ENCODE peak calls at places on chromosomes 1 and 21, in seven cellular contexts. X is SJSA1, W is GM23338, H is body of pancreas, M is breast epithelium, R is PC-9, J is right cardiac atrium. G is an unnamed sample. For H3K27me3, the result is how much of the 10 kb centered on the place peaks cover.

GRCh38 chr1:41232305-41232704 is 9.8 kb downstream of the SCMH1 start:
- DNase-seq in X (no peak), W (no peak), H (no peak), M (no peak), R (no peak), J (no peak), G (no peak)

GRCh38 chr1:72283204-72284083 is 1.1 kb upstream of the NEGR1 start:
- DNase-seq in X (peak), W (peak), H (peak), M (peak), R (peak), J (peak), G (peak)

GRCh38 chr21:32806810-32807386 is 35.3 kb upstream of the PAXBP1 start:
- DNase-seq in X (no peak), W (no peak), H (no peak), M (no peak), R (no peak), J (no peak), G (no peak)

GRCh38 chr1:5447479-5448070 is 544.6 kb downstream of the NPHP4 start:
- DNase-seq in X (no peak), W (no peak), H (no peak), M (no peak), R (no peak), J (no peak), G (no peak)

GRCh38 chr21:36075171-36075570 is 5.3 kb downstream of the CBR1 start:
- DNase-seq in X (no peak), W (no peak), H (no peak), M (no peak), R (no peak), J (no peak), G (no peak)

GRCh38 chr1:74971982-74972381 is 162.2 kb upstream of the LHX8 start:
- DNase-seq in X (no peak), W (no peak), H (no peak), M (no peak), R (no peak), J (no peak), G (no peak)

GRCh38 chr1:169105434-169106094 is 926 bp upstream of the ATP1B1 start:
- DNase-seq in X (peak), W (peak), H (peak), M (peak), R (peak), J (peak), G (peak)

GRCh38 chr1:209805341-209805781 is 581 bp downstream of the IRF6 start:
- DNase-seq in X (no peak), W (peak), H (peak), M (no peak), R (no peak), J (peak), G (peak)

GRCh38 chr1:207063014-207063413 is 9.9 kb downstream of the PFKFB2 start:
- DNase-seq in X (no peak), W (no peak), H (no peak), M (no peak), R (no peak), J (no peak), G (no peak)

GRCh38 chr1:65069186-65069585 is 78.8 kb upstream of the AK4 start:
- DNase-seq in X (no peak), W (no peak), H (no peak), M (peak), R (no peak), J (peak), G (peak)

GRCh38 chr1:52423771-52424170 is 19.4 kb downstream of the PRPF38A start:
- DNase-seq in X (no peak), W (no peak), H (peak), M (no peak), R (no peak), J (peak), G (peak)

GRCh38 chr1:67824771-67825170 is 8.5 kb downstream of the GNG12 start:
- DNase-seq in X (no peak), W (no peak), H (no peak), M (no peak), R (no peak), J (no peak), G (no peak)

GRCh38 chr1:110209715-110210603 is at the start of gene KCNC4:
- DNase-seq in X (peak), W (peak), H (peak), M (peak), R (peak), J (peak), G (peak)

GRCh38 chr1:35269190-35269988 is 880 bp downstream of the ZMYM4 start:
- DNase-seq in X (no peak), W (peak), H (no peak), M (no peak), R (no peak), J (no peak), G (no peak)

GRCh38 chr1:158049867-158050266 is 56.4 kb downstream of the KIRREL1 start:
- DNase-seq in X (no peak), W (no peak), H (no peak), M (no peak), R (no peak), J (no peak), G (peak)

GRCh38 chr1:208233546-208233945 is 10.6 kb downstream of the PLXNA2 start:
- DNase-seq in X (peak), W (peak), H (peak), M (no peak), R (no peak), J (peak), G (no peak)

GRCh38 chr21:38965241-38965640 is 159.5 kb downstream of the ETS2 start:
- DNase-seq in X (no peak), W (no peak), H (no peak), M (no peak), R (no peak), J (no peak), G (no peak)

GRCh38 chr1:212167098-212167497 is 118.1 kb upstream of the PPP2R5A start:
- DNase-seq in X (no peak), W (no peak), H (peak), M (no peak), R (no peak), J (peak), G (peak)

GRCh38 chr1:3530086-3530930 is 75.8 kb downstream of the ARHGEF16 start:
- DNase-seq in X (no peak), W (peak), H (peak), M (no peak), R (peak), J (no peak), G (no peak)

GRCh38 chr1:27519341-27520258 is 29.6 kb upstream of the WASF2 start:
- DNase-seq in X (no peak), W (no peak), H (peak), M (no peak), R (no peak), J (peak), G (peak)

GRCh38 chr1:99645199-99645598 is 714 bp upstream of the PALMD start:
- DNase-seq in X (no peak), W (no peak), H (peak), M (peak), R (peak), J (peak), G (no peak)

DNA sequence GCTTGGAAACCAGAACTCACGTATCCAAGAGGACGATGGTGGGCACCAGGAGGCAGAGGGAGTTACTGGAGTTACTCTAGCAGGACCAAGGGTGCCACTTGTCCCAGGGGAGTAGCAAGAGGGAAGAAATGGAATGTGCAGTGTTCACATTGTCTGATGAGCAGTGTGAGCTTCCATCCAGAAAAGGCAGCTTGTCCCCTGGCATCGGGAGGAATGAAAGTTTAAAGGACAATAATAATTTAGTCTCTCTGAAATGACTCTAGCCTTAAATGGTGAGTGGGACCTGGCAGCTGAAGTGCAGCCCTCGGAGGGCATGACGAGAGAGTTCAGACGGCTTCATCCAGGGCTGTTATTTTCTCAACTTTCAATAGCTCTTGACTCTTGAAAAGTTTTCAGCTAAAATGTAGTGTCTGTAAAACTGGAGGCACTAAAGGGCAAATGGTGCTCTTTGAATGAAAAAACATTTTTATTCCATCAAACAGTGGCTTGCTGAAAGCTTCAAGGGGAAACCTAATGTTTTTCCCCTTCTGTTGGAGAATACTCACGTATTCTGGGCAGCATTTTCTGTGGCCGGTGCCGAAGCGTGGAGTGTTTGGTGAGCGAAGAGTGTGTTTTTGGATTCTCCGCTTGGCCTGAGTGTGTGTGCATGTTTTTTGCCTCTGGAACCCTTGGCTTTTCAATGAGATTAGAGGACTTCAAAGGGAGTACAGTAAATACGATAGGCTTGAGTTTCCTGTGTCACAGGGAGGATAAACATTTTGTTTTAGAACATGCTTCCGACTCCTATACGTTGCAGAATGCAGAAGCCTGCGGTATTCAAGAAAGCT is 157.3 kb downstream of the GALNT2 start:
- DNase-seq in X (no peak), W (no peak), H (no peak), M (no peak), R (no peak), J (no peak), G (no peak)
- H3K27me3 ChIP-seq in X (under half), W (under half), H (under half), M (under half), R (under half), J (under half), G (under half)

GRCh38 chr1:226551299-226551698 is 2.7 kb downstream of the STUM start:
- DNase-seq in X (no peak), W (no peak), H (no peak), M (no peak), R (no peak), J (no peak), G (no peak)

GRCh38 chr1:226549937-226550670 is 1.5 kb downstream of the STUM start:
- DNase-seq in X (no peak), W (peak), H (peak), M (peak), R (peak), J (peak), G (no peak)

GRCh38 chr1:226553594-226554279 is 5.2 kb downstream of the STUM start:
- DNase-seq in X (no peak), W (no peak), H (no peak), M (no peak), R (no peak), J (no peak), G (no peak)

GRCh38 chr1:226550671-226551041 is 2.1 kb downstream of the STUM start:
- DNase-seq in X (no peak), W (no peak), H (no peak), M (no peak), R (no peak), J (peak), G (no peak)

DNA sequence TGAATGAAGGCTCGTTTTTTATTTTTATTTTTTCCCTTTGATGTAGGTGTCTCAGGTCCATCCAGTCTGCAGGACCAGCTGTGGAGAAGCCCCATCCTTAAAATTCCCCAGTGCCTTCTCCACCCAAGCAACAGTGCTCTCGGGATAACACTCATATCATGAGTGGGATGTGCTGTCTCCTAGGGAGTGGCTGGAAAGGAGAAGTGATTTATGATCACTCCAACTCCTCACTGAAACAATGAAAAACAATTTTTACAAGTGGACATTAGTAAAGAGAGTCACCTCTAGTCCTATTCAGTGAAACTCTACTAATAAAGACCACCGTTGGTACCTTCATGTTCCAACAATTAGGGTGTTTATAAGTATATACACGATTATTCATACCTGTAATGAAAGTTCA is 3.5 kb downstream of the STUM start:
- DNase-seq in X (no peak), W (no peak), H (no peak), M (no peak), R (no peak), J (no peak), G (no peak)
- H3K27me3 ChIP-seq in X (half or more), W (under half), H (under half), M (under half), R (under half), J (under half), G (half or more)

GRCh38 chr1:180235502-180236239 is 5.6 kb downstream of the LHX4 start:
- DNase-seq in X (no peak), W (peak), H (no peak), M (no peak), R (no peak), J (no peak), G (no peak)
- H3K27me3 ChIP-seq in X (under half), W (half or more), H (under half), M (half or more), R (under half), J (under half), G (half or more)

GRCh38 chr1:11391327-11391726 is 87.6 kb upstream of the DISP3 start:
- DNase-seq in X (no peak), W (no peak), H (no peak), M (no peak), R (no peak), J (no peak), G (no peak)
- H3K27me3 ChIP-seq in X (under half), W (under half), H (under half), M (under half), R (half or more), J (under half), G (under half)

DNA sequence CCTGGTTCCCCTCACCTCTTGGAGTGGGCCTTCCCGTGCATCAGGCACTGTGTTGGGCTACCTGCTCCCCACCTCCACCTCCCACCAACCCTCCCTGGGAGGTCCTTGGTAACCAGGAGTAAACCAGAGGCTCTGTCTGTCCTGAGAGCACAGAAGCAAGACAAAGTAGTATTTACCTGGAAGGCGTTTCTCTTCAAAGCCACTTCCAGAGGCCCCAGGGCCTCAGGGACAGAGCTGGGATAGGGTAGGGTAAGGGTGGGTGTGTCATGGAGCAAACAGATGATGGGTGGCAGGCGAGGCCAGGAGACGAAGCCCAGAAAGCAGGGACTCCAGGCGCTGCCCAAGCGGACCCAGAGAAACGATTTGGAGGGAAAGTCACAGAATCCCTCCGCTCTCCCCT is 77.2 kb upstream of the TARDBP start:
- DNase-seq in X (no peak), W (no peak), H (no peak), M (no peak), R (no peak), J (no peak), G (no peak)
- H3K27me3 ChIP-seq in X (under half), W (under half), H (under half), M (under half), R (under half), J (under half), G (under half)

DNA sequence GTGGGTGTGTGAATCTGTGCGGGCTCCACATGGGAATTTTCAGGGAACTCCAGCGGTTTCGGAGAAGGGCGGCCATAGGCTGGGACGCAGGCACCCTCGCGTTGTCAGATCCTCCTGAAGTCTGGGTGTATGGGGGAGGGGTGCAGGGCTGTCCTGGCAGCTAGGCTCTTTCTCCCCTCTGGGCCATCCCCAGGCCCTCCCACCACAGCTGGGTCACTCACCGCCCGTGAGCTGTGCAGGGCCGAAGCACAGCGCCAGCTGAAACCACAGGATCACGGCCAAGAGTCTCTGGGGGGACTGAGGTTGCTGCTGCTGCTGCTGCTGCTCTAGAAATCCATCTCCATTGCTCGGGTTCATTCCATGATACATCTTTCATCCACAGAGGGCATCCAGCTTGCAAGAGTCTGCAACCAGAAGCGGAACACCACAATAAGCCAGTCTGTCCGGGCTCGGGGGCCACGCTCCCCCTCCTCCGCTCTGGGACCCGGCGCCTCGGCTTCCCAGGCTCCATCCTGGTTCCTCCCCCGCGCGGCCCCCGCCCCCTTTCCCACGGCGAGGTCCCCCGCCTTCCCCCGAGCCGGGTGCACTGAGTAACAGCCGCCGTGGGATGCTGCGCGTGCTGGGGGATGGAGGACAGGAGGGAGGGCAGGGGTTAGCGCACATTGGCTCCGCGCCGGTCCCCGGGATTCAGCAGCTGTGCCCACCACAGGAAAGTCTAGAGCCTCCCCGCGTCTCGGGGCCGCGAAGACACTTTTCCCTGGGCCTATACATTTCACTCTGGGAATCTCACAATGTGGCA is 720 bp downstream of the SUSD4 start:
- DNase-seq in X (no peak), W (peak), H (peak), M (no peak), R (no peak), J (peak), G (no peak)
- H3K27me3 ChIP-seq in X (half or more), W (under half), H (under half), M (under half), R (half or more), J (under half), G (half or more)

DNA sequence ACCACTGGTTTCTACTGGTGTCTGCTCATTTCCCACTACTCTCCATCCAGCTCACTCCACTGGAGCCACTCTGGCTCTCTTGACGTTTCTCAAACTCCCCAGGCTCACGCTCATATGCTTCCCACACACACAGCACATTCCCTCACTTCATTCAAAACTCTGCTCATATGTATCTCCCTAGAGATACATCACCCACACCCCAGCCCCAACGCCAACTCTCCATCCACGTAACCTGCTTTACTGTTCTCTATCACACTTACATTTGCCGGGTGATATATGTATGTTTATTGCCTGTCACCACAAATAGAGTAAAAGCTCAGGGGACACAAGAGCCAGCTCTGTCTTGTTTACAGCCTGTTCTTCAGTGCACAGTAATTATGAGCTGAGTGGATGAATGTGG is 22.2 kb downstream of the EBNA1BP2 start:
- DNase-seq in X (no peak), W (no peak), H (no peak), M (no peak), R (no peak), J (no peak), G (no peak)
- H3K27me3 ChIP-seq in X (under half), W (under half), H (under half), M (under half), R (under half), J (under half), G (under half)

DNA sequence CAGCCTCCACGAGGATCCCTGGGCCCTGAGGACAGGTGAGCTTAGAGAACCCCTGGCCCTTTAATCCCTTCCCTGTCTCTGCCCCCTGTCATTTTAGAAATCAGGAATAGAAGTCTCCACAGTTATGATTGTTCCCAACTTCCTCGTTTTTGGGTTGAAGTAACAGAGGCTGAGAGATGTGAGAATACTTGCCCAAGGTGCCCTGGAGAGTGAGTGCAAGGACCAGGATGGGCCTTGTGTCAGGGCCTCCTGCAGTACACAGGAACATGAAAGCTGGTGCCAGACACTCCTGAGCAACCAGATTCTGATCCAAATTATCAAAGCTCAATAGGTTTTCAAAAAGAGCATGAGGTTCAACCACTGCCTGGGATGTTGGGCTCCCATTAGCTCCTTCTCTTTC is 10.1 kb downstream of the HLX start:
- DNase-seq in X (no peak), W (no peak), H (no peak), M (no peak), R (no peak), J (no peak), G (no peak)
- H3K27me3 ChIP-seq in X (under half), W (half or more), H (under half), M (half or more), R (under half), J (under half), G (under half)

DNA sequence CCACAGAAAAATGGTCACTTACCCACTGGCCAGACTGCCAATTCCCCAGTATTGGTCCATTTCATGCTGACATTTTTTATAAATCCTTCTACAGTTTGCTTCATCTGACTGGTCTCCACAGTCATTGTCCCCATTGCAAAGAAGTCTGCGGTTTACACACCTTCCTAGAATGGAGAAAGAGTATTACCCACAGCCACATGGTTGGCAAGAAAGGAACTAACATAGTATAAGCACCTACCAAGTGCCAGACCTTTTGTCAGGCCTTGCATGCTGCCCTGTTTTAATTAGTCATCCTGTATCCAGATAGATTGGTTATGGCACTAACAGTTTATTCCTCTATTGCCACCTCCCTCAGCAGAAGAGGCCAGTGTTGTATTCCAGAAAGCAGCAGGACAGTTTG is 11.2 kb downstream of the C8B start:
- DNase-seq in X (no peak), W (no peak), H (no peak), M (no peak), R (no peak), J (no peak), G (no peak)
- H3K27me3 ChIP-seq in X (under half), W (under half), H (under half), M (under half), R (half or more), J (under half), G (under half)

GRCh38 chr1:201359031-201359872 is 18.2 kb downstream of the TNNT2 start:
- DNase-seq in X (no peak), W (no peak), H (no peak), M (no peak), R (no peak), J (peak), G (peak)
- H3K27me3 ChIP-seq in X (under half), W (under half), H (under half), M (under half), R (under half), J (under half), G (under half)